ENCODE peak calls at places on chromosomes 6 and 20, in seven cellular contexts. V, A, I, E, W, U and F are unnamed samples.

GRCh38 chr6:134911532-134911931 is 38.4 kb downstream of the ALDH8A1 start:
- DNase-seq in V (no peak), A (no peak), I (no peak), E (no peak), W (peak; percentile 53), U (no peak), F (no peak)

GRCh38 chr6:33854572-33855030 is 50.8 kb upstream of the MLN start:
- DNase-seq in V (no peak), A (no peak), I (no peak), E (no peak), W (no peak), U (no peak), F (peak; percentile 92)

GRCh38 chr6:157314705-157315321 is 8.5 kb downstream of the TMEM242 start:
- DNase-seq in V (no peak), A (no peak), I (no peak), E (peak; percentile 61), W (no peak), U (peak; percentile 33), F (no peak)

GRCh38 chr6:85436408-85436807 is 13.5 kb upstream of the NT5E start:
- DNase-seq in V (no peak), A (no peak), I (no peak), E (no peak), W (peak; percentile 52), U (no peak), F (no peak)

GRCh38 chr6:5997420-5998093 is 9.2 kb downstream of the NRN1 start:
- DNase-seq in V (peak; percentile 84), A (peak; percentile 76), I (no peak), E (peak; percentile 55), W (no peak), U (no peak), F (no peak)

GRCh38 chr6:56671651-56672461 is 29.2 kb upstream of the DST start:
- DNase-seq in V (no peak), A (no peak), I (no peak), E (no peak), W (no peak), U (no peak), F (no peak)

GRCh38 chr6:146331008-146331407 is 212.6 kb upstream of the RAB32 start:
- DNase-seq in V (no peak), A (no peak), I (no peak), E (no peak), W (no peak), U (no peak), F (no peak)

GRCh38 chr20:1265226-1265915 is 723 bp upstream of the SNPH start:
- DNase-seq in V (no peak), A (no peak), I (no peak), E (peak; percentile 4), W (no peak), U (no peak), F (no peak)

GRCh38 chr6:105596284-105596755 is 193.4 kb upstream of the PREP start:
- DNase-seq in V (no peak), A (no peak), I (no peak), E (no peak), W (peak; percentile 95), U (no peak), F (no peak)

GRCh38 chr6:92380803-92381601 is 1038.4 kb downstream of the EPHA7 start:
- DNase-seq in V (no peak), A (no peak), I (no peak), E (no peak), W (no peak), U (no peak), F (no peak)

GRCh38 chr6:101666256-101666655 is 272.7 kb downstream of the GRIK2 start:
- DNase-seq in V (no peak), A (no peak), I (no peak), E (no peak), W (peak; percentile 9), U (no peak), F (no peak)

GRCh38 chr20:57658447-57659130 is 38.4 kb upstream of the ZBP1 start:
- DNase-seq in V (no peak), A (peak; percentile 62), I (no peak), E (no peak), W (no peak), U (no peak), F (no peak)